ENCODE peak calls at places on chromosomes 7 and 10, in four cellular contexts. U is neural progenitor cell, J is mammary epithelial cell, G is neuronal stem cell. Y is an unnamed sample.

GRCh38 chr10:12353399-12354027 is 4.2 kb downstream of the CAMK1D start:
- DNase-seq in G (no peak), U (no peak), J (peak; percentile 12), Y (no peak)

GRCh38 chr7:898855-899681 is 22.7 kb downstream of the GET4 start:
- DNase-seq in U (peak; percentile 31), G (no peak), J (no peak), Y (no peak)

GRCh38 chr10:15262036-15262713 is 93.7 kb upstream of the NMT2 start:
- DNase-seq in U (no peak), J (no peak), G (no peak), Y (no peak)

GRCh38 chr10:129870042-129870757 is 93.9 kb downstream of the EBF3 start:
- DNase-seq in J (no peak), G (no peak), U (no peak), Y (no peak)

GRCh38 chr7:55266243-55266642 is 98.9 kb upstream of the LANCL2 start:
- DNase-seq in U (no peak), G (no peak), J (no peak), Y (no peak)

GRCh38 chr10:80552151-80552646 is 14.5 kb downstream of the SH2D4B start:
- DNase-seq in U (peak; percentile 89), J (no peak), G (peak; percentile 82), Y (no peak)

GRCh38 chr10:60877066-60877776 is 66.8 kb downstream of the RHOBTB1 start:
- DNase-seq in G (no peak), U (no peak), J (no peak), Y (no peak)

GRCh38 chr10:24428410-24428782 is 219.5 kb downstream of the KIAA1217 start:
- DNase-seq in U (no peak), G (no peak), J (peak; percentile 86), Y (no peak)

GRCh38 chr10:22631646-22632278 is 82.6 kb downstream of the PIP4K2A start:
- DNase-seq in J (no peak), G (no peak), U (no peak), Y (no peak)

GRCh38 chr10:86988501-86988900 is 20.2 kb downstream of the ADIRF start:
- DNase-seq in G (no peak), J (no peak), U (no peak), Y (no peak)

GRCh38 chr7:75993689-75994387 is 557 bp downstream of the TMEM120A start:
- DNase-seq in J (peak; percentile 20), U (peak; percentile 88), G (peak; percentile 65), Y (no peak)

GRCh38 chr7:95723583-95724180 is 48.7 kb upstream of the DYNC1I1 start:
- DNase-seq in U (peak; percentile 77), J (peak; percentile 22), G (peak; percentile 47), Y (no peak)

GRCh38 chr7:7719235-7719634 is 828 bp upstream of the RPA3 start:
- DNase-seq in U (no peak), G (no peak), J (peak; percentile 96), Y (peak; percentile 81)

GRCh38 chr10:33279791-33280190 is 54.7 kb downstream of the NRP1 start:
- DNase-seq in J (peak; percentile 56), G (no peak), U (no peak), Y (no peak)

GRCh38 chr10:102344067-102344466 is 51.4 kb upstream of the NFKB2 start:
- DNase-seq in J (peak; percentile 97), G (no peak), U (no peak), Y (no peak)

GRCh38 chr10:44198780-44199097 is 186.2 kb downstream of the CXCL12 start:
- DNase-seq in U (no peak), J (no peak), G (no peak), Y (no peak)

GRCh38 chr10:42753126-42753506 is 29.5 kb upstream of the BMS1 start:
- DNase-seq in J (peak; percentile 64), G (peak; percentile 67), U (peak; percentile 86), Y (no peak)

GRCh38 chr7:86202833-86203232 is 440.9 kb upstream of the GRM3 start:
- DNase-seq in G (no peak), J (no peak), U (no peak), Y (no peak)

GRCh38 chr7:149027055-149027454 is 1.2 kb downstream of the PDIA4 start:
- DNase-seq in J (no peak), U (no peak), G (no peak), Y (no peak)

GRCh38 chr10:86300931-86301330 is 65.7 kb downstream of the GRID1 start:
- DNase-seq in G (no peak), U (no peak), J (no peak), Y (no peak)

GRCh38 chr7:87215051-87215450 is 4.5 kb downstream of the TMEM243 start:
- DNase-seq in J (no peak), U (no peak), G (no peak), Y (no peak)

GRCh38 chr7:142855756-142856564 is 1.1 kb downstream of the EPHB6 start:
- DNase-seq in U (no peak), J (no peak), G (no peak), Y (peak; percentile 30)

GRCh38 chr10:59234814-59235429 is 58.5 kb downstream of the PHYHIPL start:
- DNase-seq in G (no peak), U (peak; percentile 60), J (peak; percentile 12), Y (no peak)

GRCh38 chr7:25726682-25727357 is 425.2 kb upstream of the NFE2L3 start:
- DNase-seq in U (peak; percentile 40), G (no peak), J (peak; percentile 4), Y (no peak)

GRCh38 chr7:149714081-149714909 is 59.1 kb downstream of the ZNF467 start:
- DNase-seq in G (peak; percentile 93), J (peak; percentile 84), U (peak; percentile 97), Y (no peak)

GRCh38 chr7:96997512-96998032 is 7.8 kb upstream of the DLX6 start:
- DNase-seq in U (peak; percentile 27), J (no peak), G (peak; percentile 27), Y (no peak)

GRCh38 chr7:81510122-81510521 is 259.7 kb downstream of the HGF start:
- DNase-seq in G (no peak), J (no peak), U (no peak), Y (no peak)

GRCh38 chr10:103273026-103273425 is 3.9 kb upstream of the INA start:
- DNase-seq in U (no peak), G (no peak), J (peak; percentile 99), Y (no peak)

GRCh38 chr10:112296908-112297331 is 13.7 kb downstream of the TECTB start:
- DNase-seq in J (no peak), U (no peak), G (no peak), Y (no peak)

GRCh38 chr7:114865564-114865963 is 56.3 kb upstream of the MDFIC start:
- DNase-seq in G (peak; percentile 9), J (peak; percentile 36), U (peak; percentile 64), Y (peak; percentile 63)

GRCh38 chr7:152597514-152597913 is 78.4 kb downstream of the XRCC2 start:
- DNase-seq in G (no peak), U (no peak), J (no peak), Y (no peak)

GRCh38 chr7:20700491-20701231 is 85.2 kb downstream of the ABCB5 start:
- DNase-seq in U (no peak), J (no peak), G (no peak), Y (no peak)

GRCh38 chr7:45888185-45888992 is at the start of gene IGFBP1:
- DNase-seq in U (peak; percentile 52), G (peak; percentile 20), J (peak; percentile 12), Y (no peak)

GRCh38 chr7:36650313-36650712 is 74.0 kb downstream of the AOAH start:
- DNase-seq in U (no peak), J (no peak), G (no peak), Y (no peak)

GRCh38 chr7:1743481-1744230 is 73.6 kb downstream of the ELFN1 start:
- DNase-seq in G (no peak), U (no peak), J (no peak), Y (no peak)

GRCh38 chr10:86946215-86947170 is 10.9 kb downstream of the MMRN2 start:
- DNase-seq in U (no peak), J (no peak), G (no peak), Y (no peak)

GRCh38 chr10:85916999-85917573 is 449.5 kb downstream of the GRID1 start:
- DNase-seq in G (no peak), U (no peak), J (no peak), Y (no peak)

GRCh38 chr7:23721456-23721855 is 11.4 kb downstream of the STK31 start:
- DNase-seq in U (no peak), J (no peak), G (no peak), Y (no peak)

GRCh38 chr10:68353537-68353936 is 20.8 kb upstream of the PBLD start:
- DNase-seq in J (no peak), U (no peak), G (no peak), Y (no peak)

GRCh38 chr7:82600601-82601000 is 157.0 kb upstream of the CACNA2D1 start:
- DNase-seq in J (no peak), G (no peak), U (no peak), Y (no peak)
- H3K9ac ChIP-seq in J (no peak overlapping the region), G (no peak overlapping the region), U (no peak overlapping the region), Y (no peak overlapping the region)

GRCh38 chr10:74823791-74824183 is 2.6 kb upstream of the KAT6B start:
- DNase-seq in U (no peak), J (no peak), G (no peak), Y (no peak)
- H3K4me3 ChIP-seq in U (peak overlapping the region; percentile 81), J (no peak overlapping the region), G (peak overlapping the region; percentile 63), Y (no peak overlapping the region)

GRCh38 chr10:114045738-114046458 is 2.2 kb downstream of the ADRB1 start:
- DNase-seq in G (no peak), J (no peak), U (peak; percentile 32), Y (no peak)
- H3K9ac ChIP-seq in G (no peak overlapping the region), J (no peak overlapping the region), U (no peak overlapping the region), Y (no peak overlapping the region)

DNA sequence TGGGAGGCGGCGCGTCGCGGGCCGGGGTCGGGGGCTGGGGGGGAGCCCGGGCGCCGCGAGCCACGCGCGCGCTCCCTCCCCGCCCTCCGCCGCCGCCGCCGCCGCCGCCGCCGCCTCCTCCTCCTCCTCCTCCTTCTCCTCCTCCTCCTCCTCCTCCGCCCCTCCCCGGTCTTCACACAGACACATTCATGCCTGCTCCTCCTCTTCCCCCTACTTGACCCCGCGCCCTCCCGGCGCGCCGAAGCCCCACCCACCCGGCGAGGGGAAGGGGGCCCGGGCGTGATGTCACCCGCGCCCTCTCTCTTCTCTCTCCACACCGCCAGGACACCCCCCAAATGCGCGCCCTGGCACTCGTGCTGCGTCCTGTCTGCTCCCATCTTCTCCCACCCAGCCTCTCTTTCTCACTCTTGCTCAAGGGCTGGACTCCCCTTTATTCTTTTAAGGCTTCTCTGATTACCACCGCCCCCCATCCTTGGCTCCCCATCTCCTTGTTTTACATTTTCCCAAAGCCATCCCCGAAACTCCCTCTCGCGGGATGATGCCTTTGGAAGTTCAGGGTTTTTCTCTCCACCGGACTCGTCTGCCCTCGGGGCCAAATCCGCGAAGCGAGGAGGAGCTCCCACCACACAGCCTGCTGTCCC is 1.0 kb upstream of the GLI3 start:
- DNase-seq in G (peak; percentile 76), U (peak; percentile 88), J (no peak), Y (peak; percentile 89)
- H3K4me3 ChIP-seq in G (peak overlapping the region; percentile 85), U (peak overlapping the region; percentile 99), J (no peak overlapping the region), Y (peak overlapping the region; percentile 88)

GRCh38 chr7:147510913-147511312 is 1079.7 kb upstream of the C7orf33 start:
- DNase-seq in G (no peak), J (peak; percentile 68), U (no peak), Y (no peak)
- H3K9ac ChIP-seq in G (no peak overlapping the region), J (no peak overlapping the region), U (no peak overlapping the region), Y (no peak overlapping the region)

Y was measured in DND-41.